ENCODE peak calls at places on chromosome 9, in four cellular contexts. One of them, this sample, is unnamed.

GRCh38 chr9:32899181-32899580 is 102.2 kb downstream of the APTX start:
- DNase-seq in WTC11: no peak
- DNase-seq in endothelial cell: no peak
- DNase-seq in choroid plexus epithelial cell: no peak
- DNase-seq in this sample: peak

GRCh38 chr9:136512651-136513066 is 29.8 kb upstream of the SEC16A start:
- DNase-seq in choroid plexus epithelial cell: no peak
- DNase-seq in endothelial cell: peak
- DNase-seq in WTC11: peak
- DNase-seq in this sample: no peak

GRCh38 chr9:129750010-129750409 is 2.8 kb downstream of the PTGES start:
- DNase-seq in choroid plexus epithelial cell: peak
- DNase-seq in WTC11: no peak
- DNase-seq in endothelial cell: no peak
- DNase-seq in this sample: peak

GRCh38 chr9:26945591-26945990 is 1.5 kb downstream of the PLAA start:
- DNase-seq in WTC11: no peak
- DNase-seq in choroid plexus epithelial cell: no peak
- DNase-seq in endothelial cell: no peak
- DNase-seq in this sample: no peak

GRCh38 chr9:87622936-87623335 is 103.0 kb upstream of the CTSL start:
- DNase-seq in WTC11: no peak
- DNase-seq in choroid plexus epithelial cell: no peak
- DNase-seq in endothelial cell: no peak
- DNase-seq in this sample: no peak

GRCh38 chr9:77010527-77010926 is 8.9 kb upstream of the FOXB2 start:
- DNase-seq in WTC11: no peak
- DNase-seq in choroid plexus epithelial cell: no peak
- DNase-seq in endothelial cell: no peak
- DNase-seq in this sample: no peak

GRCh38 chr9:89022902-89023301 is 31.6 kb downstream of the S1PR3 start:
- DNase-seq in WTC11: no peak
- DNase-seq in choroid plexus epithelial cell: peak
- DNase-seq in endothelial cell: no peak
- DNase-seq in this sample: peak

GRCh38 chr9:83062653-83063527 is at the start of gene RASEF:
- DNase-seq in choroid plexus epithelial cell: peak
- DNase-seq in WTC11: peak
- DNase-seq in endothelial cell: peak
- DNase-seq in this sample: no peak

GRCh38 chr9:99485461-99485860 is 263.4 kb downstream of the SEC61B start:
- DNase-seq in choroid plexus epithelial cell: peak
- DNase-seq in WTC11: no peak
- DNase-seq in endothelial cell: no peak
- DNase-seq in this sample: peak

GRCh38 chr9:102445181-102445747 is 549.9 kb upstream of the CYLC2 start:
- DNase-seq in endothelial cell: no peak
- DNase-seq in choroid plexus epithelial cell: no peak
- DNase-seq in WTC11: no peak
- DNase-seq in this sample: no peak

GRCh38 chr9:131289301-131290038 is at the start of gene PLPP7:
- DNase-seq in choroid plexus epithelial cell: peak
- DNase-seq in WTC11: peak
- DNase-seq in endothelial cell: peak
- DNase-seq in this sample: peak

GRCh38 chr9:84851935-84852585 is 182.5 kb downstream of the NTRK2 start:
- DNase-seq in WTC11: peak
- DNase-seq in choroid plexus epithelial cell: peak
- DNase-seq in endothelial cell: no peak
- DNase-seq in this sample: peak

GRCh38 chr9:86041331-86041741 is 58.0 kb downstream of the GOLM1 start:
- DNase-seq in WTC11: no peak
- DNase-seq in choroid plexus epithelial cell: peak
- DNase-seq in endothelial cell: no peak
- DNase-seq in this sample: no peak

GRCh38 chr9:133708770-133709611 is 29.2 kb downstream of the SARDH start:
- DNase-seq in WTC11: peak
- DNase-seq in endothelial cell: no peak
- DNase-seq in choroid plexus epithelial cell: no peak
- DNase-seq in this sample: no peak

GRCh38 chr9:92661761-92662160 is 8.2 kb downstream of the IPPK start:
- DNase-seq in choroid plexus epithelial cell: no peak
- DNase-seq in endothelial cell: no peak
- DNase-seq in WTC11: no peak
- DNase-seq in this sample: no peak

DNA sequence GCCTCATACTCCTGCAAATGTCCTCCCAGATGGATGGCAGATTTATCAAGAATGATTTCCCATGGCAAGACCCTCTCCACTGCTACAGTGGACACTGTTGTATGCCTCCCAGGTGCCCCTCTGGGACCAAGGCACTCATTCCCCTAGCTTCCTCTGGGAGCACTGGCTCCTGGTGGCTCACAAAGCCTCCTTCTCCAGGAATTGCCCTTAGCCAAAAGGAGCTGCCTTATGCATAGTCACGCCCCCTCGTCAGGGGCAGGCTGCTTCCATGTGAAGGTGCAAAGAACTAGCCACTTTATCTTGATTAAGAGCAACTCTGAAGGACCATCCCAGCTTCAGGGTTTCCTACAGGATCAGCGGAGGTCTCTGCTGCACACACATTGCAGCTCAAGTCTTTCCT is 358.1 kb downstream of the CDK5RAP2 start:
- DNase-seq in choroid plexus epithelial cell: no peak
- DNase-seq in endothelial cell: no peak
- DNase-seq in WTC11: peak
- DNase-seq in this sample: no peak
- TF ChIP-seq CTCF in choroid plexus epithelial cell: no peak
- TF ChIP-seq CTCF in endothelial cell: no peak
- TF ChIP-seq CTCF in WTC11: no peak
- TF ChIP-seq CTCF in this sample: no peak

DNA sequence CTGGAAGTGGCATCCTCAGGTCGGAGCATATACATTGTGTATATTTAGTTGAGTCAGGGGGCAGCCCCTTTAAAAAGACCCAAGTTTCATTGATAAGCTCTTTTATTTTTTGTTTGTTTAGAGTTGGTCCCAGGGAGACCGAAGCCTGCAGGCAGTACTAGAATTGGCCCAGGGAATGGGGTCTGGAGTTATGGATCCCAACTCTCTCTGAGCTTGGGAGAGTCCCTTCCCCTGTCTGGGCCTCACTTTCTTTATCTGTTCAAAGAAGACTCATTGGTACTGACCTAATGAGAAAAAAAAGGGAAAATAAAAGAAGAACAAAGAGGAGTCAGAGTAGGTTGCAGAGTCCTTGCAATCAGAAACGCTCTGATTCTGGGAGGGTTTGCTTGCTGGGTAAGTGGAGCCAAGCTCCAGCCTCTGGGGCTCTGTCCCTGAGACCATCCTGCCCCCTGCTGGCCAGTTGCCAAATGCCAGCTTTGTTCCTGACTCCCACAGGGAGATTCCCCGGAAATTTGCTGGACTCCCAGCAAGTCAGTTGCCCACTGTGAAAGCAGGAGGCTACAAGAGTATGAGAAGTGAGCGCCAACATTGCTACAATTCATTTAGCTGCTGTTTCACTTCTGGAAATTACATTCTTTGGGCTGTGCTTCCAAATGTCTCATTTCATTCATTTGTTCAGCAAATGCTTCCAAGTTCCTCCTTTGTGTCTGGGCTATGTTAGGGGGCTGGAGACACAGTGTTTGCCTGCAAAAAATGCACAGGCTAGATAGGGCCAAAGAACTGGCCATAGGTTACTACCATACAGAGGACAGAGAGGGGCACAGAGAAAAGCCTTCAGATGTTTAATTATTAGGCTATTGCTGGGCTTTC is 156.2 kb downstream of the MELK start:
- DNase-seq in endothelial cell: peak
- DNase-seq in WTC11: peak
- DNase-seq in choroid plexus epithelial cell: peak
- DNase-seq in this sample: peak
- TF ChIP-seq CTCF in endothelial cell: peak
- TF ChIP-seq CTCF in WTC11: peak
- TF ChIP-seq CTCF in choroid plexus epithelial cell: peak
- TF ChIP-seq CTCF in this sample: peak

GRCh38 chr9:104177003-104177611 is 83.0 kb downstream of the SMC2 start:
- DNase-seq in WTC11: no peak
- DNase-seq in endothelial cell: no peak
- DNase-seq in choroid plexus epithelial cell: peak
- DNase-seq in this sample: no peak
- TF ChIP-seq CTCF in WTC11: peak
- TF ChIP-seq CTCF in endothelial cell: peak
- TF ChIP-seq CTCF in choroid plexus epithelial cell: peak
- TF ChIP-seq CTCF in this sample: peak

GRCh38 chr9:121192959-121193645 is 8.6 kb downstream of the RAB14 start:
- DNase-seq in choroid plexus epithelial cell: peak
- DNase-seq in WTC11: no peak
- DNase-seq in endothelial cell: no peak
- DNase-seq in this sample: no peak

GRCh38 chr9:121196389-121196788 is 5.3 kb downstream of the RAB14 start:
- DNase-seq in endothelial cell: no peak
- DNase-seq in choroid plexus epithelial cell: no peak
- DNase-seq in WTC11: no peak
- DNase-seq in this sample: no peak

GRCh38 chr9:121192518-121192917 is 9.2 kb downstream of the RAB14 start:
- DNase-seq in WTC11: no peak
- DNase-seq in choroid plexus epithelial cell: no peak
- DNase-seq in endothelial cell: no peak
- DNase-seq in this sample: no peak

GRCh38 chr9:121197135-121197534 is 4.5 kb downstream of the RAB14 start:
- DNase-seq in choroid plexus epithelial cell: no peak
- DNase-seq in WTC11: no peak
- DNase-seq in endothelial cell: no peak
- DNase-seq in this sample: no peak

DNA sequence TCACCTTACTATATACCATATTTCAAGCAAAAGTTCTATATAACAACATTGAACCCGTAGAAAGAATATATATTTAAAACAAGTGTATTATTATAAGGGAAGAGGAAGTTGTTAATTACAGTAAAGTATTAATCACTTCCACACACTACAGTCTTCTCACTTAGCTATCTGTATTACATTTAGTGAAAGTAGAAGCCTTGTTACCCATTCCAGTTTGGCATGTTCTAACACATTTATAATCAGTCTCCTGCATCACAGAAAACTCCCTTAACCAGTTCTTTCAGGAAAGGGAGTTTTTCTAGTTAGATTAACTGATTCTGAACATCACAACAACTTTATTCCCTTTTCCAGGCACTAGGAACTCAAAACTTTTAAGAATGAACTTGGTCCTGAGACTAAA is 6.9 kb downstream of the RAB14 start:
- DNase-seq in WTC11: no peak
- DNase-seq in endothelial cell: no peak
- DNase-seq in choroid plexus epithelial cell: no peak
- DNase-seq in this sample: no peak
- TF ChIP-seq CTCF in WTC11: no peak
- TF ChIP-seq CTCF in endothelial cell: no peak
- TF ChIP-seq CTCF in choroid plexus epithelial cell: no peak
- TF ChIP-seq CTCF in this sample: no peak

DNA sequence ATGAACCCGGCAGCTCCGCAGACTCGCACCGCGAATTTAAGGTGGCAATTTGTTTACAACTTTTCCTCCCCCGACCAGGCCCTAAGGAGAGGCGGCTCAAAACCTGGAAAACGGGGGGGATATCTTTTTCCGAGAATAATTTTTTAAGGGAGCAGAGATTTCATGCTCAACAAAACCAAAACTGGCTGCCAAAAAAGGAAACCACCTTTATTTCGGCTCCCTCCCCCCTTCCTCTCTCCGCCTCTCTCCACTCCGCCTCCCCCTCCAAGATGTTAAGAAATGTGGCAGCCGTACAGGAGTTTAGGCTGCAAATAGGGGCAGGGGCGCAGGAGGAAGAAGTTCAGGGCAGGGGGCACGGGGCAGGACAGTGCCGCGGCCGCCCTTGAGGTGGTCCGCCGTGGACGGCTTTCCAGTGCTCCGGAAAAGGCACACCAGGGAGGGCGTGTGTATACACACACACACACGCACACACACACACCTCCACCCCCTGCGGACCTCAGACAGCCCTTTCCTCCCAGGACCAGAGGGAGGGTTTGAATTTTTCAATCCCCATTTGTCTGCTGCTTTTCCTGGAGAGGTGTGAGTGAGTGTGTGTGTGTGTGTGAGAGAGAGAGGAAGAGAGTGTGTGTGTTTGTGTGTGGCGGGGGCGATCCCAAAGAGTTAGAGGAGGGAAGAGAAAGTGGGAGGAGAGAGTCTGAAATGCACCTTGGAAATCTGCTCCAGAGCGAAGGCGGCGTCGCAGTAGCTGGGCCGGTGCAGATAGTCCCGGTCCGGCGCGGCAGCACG is 9.1 kb downstream of the PTCH1 start:
- DNase-seq in choroid plexus epithelial cell: peak
- DNase-seq in WTC11: peak
- DNase-seq in endothelial cell: peak
- DNase-seq in this sample: peak
- TF ChIP-seq CTCF in choroid plexus epithelial cell: no peak
- TF ChIP-seq CTCF in WTC11: no peak
- TF ChIP-seq CTCF in endothelial cell: no peak
- TF ChIP-seq CTCF in this sample: no peak

This sample was measured in HFFc6.